ENCODE peak calls at places on chromosomes 6 and 20, in eight cellular contexts. One of them, this sample, is unnamed.
A peak's percentile ranks its signal among the peaks of the same experiment; 100 is the strongest.

GRCh38 chr6:132198040-132198439 is 203.2 kb downstream of the MOXD1 start:
- DNase-seq in body of pancreas: no peak
- DNase-seq in HepG2: no peak
- DNase-seq in esophagus squamous epithelium: no peak
- DNase-seq in Peyer's patch: no peak
- DNase-seq in prostate gland: no peak
- DNase-seq in right lobe of liver: no peak
- DNase-seq in transverse colon: no peak
- DNase-seq in this sample: no peak

GRCh38 chr6:40258531-40258930 is 324.3 kb upstream of the MOCS1 start:
- DNase-seq in HepG2: no peak
- DNase-seq in prostate gland: no peak
- DNase-seq in Peyer's patch: no peak
- DNase-seq in right lobe of liver: no peak
- DNase-seq in transverse colon: no peak
- DNase-seq in esophagus squamous epithelium: no peak
- DNase-seq in body of pancreas: no peak
- DNase-seq in this sample: no peak

GRCh38 chr6:132021552-132022375 is 70.6 kb upstream of the CCN2 start:
- DNase-seq in esophagus squamous epithelium: no peak
- DNase-seq in Peyer's patch: no peak
- DNase-seq in transverse colon: no peak
- DNase-seq in HepG2: peak; percentile 96
- DNase-seq in prostate gland: no peak
- DNase-seq in right lobe of liver: no peak
- DNase-seq in body of pancreas: no peak
- DNase-seq in this sample: no peak

GRCh38 chr6:22904413-22904812 is 335.0 kb downstream of the HDGFL1 start:
- DNase-seq in prostate gland: no peak
- DNase-seq in HepG2: no peak
- DNase-seq in right lobe of liver: no peak
- DNase-seq in Peyer's patch: no peak
- DNase-seq in transverse colon: no peak
- DNase-seq in body of pancreas: peak; percentile 11
- DNase-seq in esophagus squamous epithelium: no peak
- DNase-seq in this sample: no peak

GRCh38 chr20:37160683-37161082 is 18.4 kb upstream of the RPN2 start:
- DNase-seq in HepG2: no peak
- DNase-seq in Peyer's patch: no peak
- DNase-seq in prostate gland: no peak
- DNase-seq in right lobe of liver: no peak
- DNase-seq in esophagus squamous epithelium: no peak
- DNase-seq in body of pancreas: no peak
- DNase-seq in transverse colon: no peak
- DNase-seq in this sample: no peak

GRCh38 chr6:36595168-36595818 is 1.1 kb downstream of the SRSF3 start:
- DNase-seq in Peyer's patch: peak; percentile 56
- DNase-seq in right lobe of liver: peak; percentile 39
- DNase-seq in prostate gland: peak; percentile 60
- DNase-seq in HepG2: peak; percentile 52
- DNase-seq in esophagus squamous epithelium: no peak
- DNase-seq in transverse colon: no peak
- DNase-seq in body of pancreas: peak; percentile 61
- DNase-seq in this sample: no peak

GRCh38 chr20:58306421-58307261 is 2.9 kb upstream of the RAB22A start:
- DNase-seq in right lobe of liver: peak; percentile 60
- DNase-seq in prostate gland: no peak
- DNase-seq in HepG2: peak; percentile 37
- DNase-seq in esophagus squamous epithelium: no peak
- DNase-seq in body of pancreas: peak; percentile 24
- DNase-seq in Peyer's patch: peak; percentile 60
- DNase-seq in transverse colon: peak; percentile 46
- DNase-seq in this sample: no peak

GRCh38 chr20:47356526-47357295 is at the start of gene ZMYND8:
- DNase-seq in Peyer's patch: peak; percentile 91
- DNase-seq in transverse colon: peak; percentile 95
- DNase-seq in prostate gland: peak; percentile 94
- DNase-seq in esophagus squamous epithelium: peak; percentile 49
- DNase-seq in body of pancreas: peak; percentile 87
- DNase-seq in right lobe of liver: peak; percentile 86
- DNase-seq in HepG2: peak; percentile 99
- DNase-seq in this sample: peak; percentile 98

GRCh38 chr6:23081701-23082100 is 512.3 kb downstream of the HDGFL1 start:
- DNase-seq in transverse colon: no peak
- DNase-seq in prostate gland: no peak
- DNase-seq in body of pancreas: no peak
- DNase-seq in esophagus squamous epithelium: no peak
- DNase-seq in right lobe of liver: no peak
- DNase-seq in HepG2: no peak
- DNase-seq in Peyer's patch: no peak
- DNase-seq in this sample: no peak

GRCh38 chr6:140441256-140441655 is 1066.8 kb upstream of the CITED2 start:
- DNase-seq in HepG2: peak; percentile 46
- DNase-seq in transverse colon: peak; percentile 41
- DNase-seq in prostate gland: peak; percentile 32
- DNase-seq in right lobe of liver: peak; percentile 64
- DNase-seq in body of pancreas: peak; percentile 56
- DNase-seq in Peyer's patch: no peak
- DNase-seq in esophagus squamous epithelium: no peak
- DNase-seq in this sample: no peak

GRCh38 chr6:3195695-3196497 is 31.6 kb downstream of the TUBB2B start:
- DNase-seq in esophagus squamous epithelium: no peak
- DNase-seq in prostate gland: no peak
- DNase-seq in right lobe of liver: no peak
- DNase-seq in transverse colon: no peak
- DNase-seq in HepG2: peak; percentile 90
- DNase-seq in body of pancreas: peak; percentile 38
- DNase-seq in Peyer's patch: no peak
- DNase-seq in this sample: no peak

GRCh38 chr6:28807682-28808280 is 116.0 kb downstream of the TRIM27 start:
- DNase-seq in HepG2: peak; percentile 81
- DNase-seq in right lobe of liver: no peak
- DNase-seq in Peyer's patch: no peak
- DNase-seq in body of pancreas: no peak
- DNase-seq in transverse colon: no peak
- DNase-seq in prostate gland: no peak
- DNase-seq in esophagus squamous epithelium: no peak
- DNase-seq in this sample: no peak

GRCh38 chr20:36523341-36523740 is 18.0 kb upstream of the MYL9 start:
- DNase-seq in transverse colon: no peak
- DNase-seq in HepG2: no peak
- DNase-seq in Peyer's patch: no peak
- DNase-seq in esophagus squamous epithelium: no peak
- DNase-seq in body of pancreas: no peak
- DNase-seq in prostate gland: no peak
- DNase-seq in right lobe of liver: no peak
- DNase-seq in this sample: no peak

GRCh38 chr6:13916230-13916944 is 8.4 kb upstream of the RNF182 start:
- DNase-seq in esophagus squamous epithelium: no peak
- DNase-seq in transverse colon: no peak
- DNase-seq in right lobe of liver: no peak
- DNase-seq in prostate gland: no peak
- DNase-seq in Peyer's patch: no peak
- DNase-seq in HepG2: no peak
- DNase-seq in body of pancreas: peak; percentile 37
- DNase-seq in this sample: no peak

GRCh38 chr6:158647501-158647900 is 2.4 kb upstream of the SYTL3 start:
- DNase-seq in right lobe of liver: no peak
- DNase-seq in esophagus squamous epithelium: no peak
- DNase-seq in transverse colon: no peak
- DNase-seq in HepG2: no peak
- DNase-seq in prostate gland: no peak
- DNase-seq in Peyer's patch: peak; percentile 8
- DNase-seq in body of pancreas: no peak
- DNase-seq in this sample: peak; percentile 16

GRCh38 chr20:64110411-64111068 is 3.2 kb upstream of the NPBWR2 start:
- DNase-seq in body of pancreas: peak; percentile 3
- DNase-seq in esophagus squamous epithelium: no peak
- DNase-seq in prostate gland: no peak
- DNase-seq in transverse colon: peak; percentile 2
- DNase-seq in right lobe of liver: peak; percentile 40
- DNase-seq in HepG2: no peak
- DNase-seq in Peyer's patch: peak; percentile 15
- DNase-seq in this sample: no peak

DNA sequence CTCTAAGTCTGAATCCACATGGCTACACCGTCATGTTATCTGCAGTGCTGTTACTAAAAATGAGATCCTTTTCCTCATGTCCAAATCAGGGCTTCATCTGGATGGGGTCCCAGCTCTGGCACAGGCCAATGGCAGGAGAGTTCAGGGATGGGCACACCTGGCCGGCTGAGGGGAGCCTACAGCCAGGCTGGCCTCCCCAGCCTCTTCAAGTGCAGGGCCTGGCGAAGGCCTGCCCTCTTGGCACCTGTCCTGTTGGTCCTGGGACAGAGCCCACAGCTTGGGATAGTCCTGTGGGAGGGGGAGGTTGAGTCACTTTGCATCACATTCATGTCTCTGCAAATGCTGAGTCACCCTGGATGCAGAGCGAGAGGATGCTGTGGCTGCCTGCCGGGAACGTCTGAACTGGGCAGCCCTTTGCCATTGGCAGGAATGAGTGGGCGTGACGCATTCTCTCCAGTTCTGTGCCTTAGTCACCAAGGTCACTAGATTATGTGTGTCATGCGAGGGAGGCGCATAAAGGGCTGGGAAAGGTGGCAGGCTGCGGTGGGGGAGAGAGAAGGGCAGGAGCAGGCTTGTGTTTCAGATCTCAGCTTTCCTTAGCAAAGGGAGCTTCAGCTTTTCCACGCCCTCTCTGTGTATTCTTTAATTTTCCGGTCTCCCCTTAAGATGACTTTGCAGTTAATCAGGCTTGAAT is 223.2 kb upstream of the ECI2 start:
- DNase-seq in HepG2: peak; percentile 88
- DNase-seq in transverse colon: peak; percentile 88
- DNase-seq in Peyer's patch: peak; percentile 32
- DNase-seq in right lobe of liver: peak; percentile 82
- DNase-seq in prostate gland: peak; percentile 74
- DNase-seq in body of pancreas: peak; percentile 89
- DNase-seq in esophagus squamous epithelium: peak; percentile 16
- DNase-seq in this sample: peak; percentile 98
- TF ChIP-seq POLR2A in HepG2: no peak
- TF ChIP-seq POLR2A in transverse colon: peak; percentile 23
- TF ChIP-seq POLR2A in Peyer's patch: no peak
- TF ChIP-seq POLR2A in right lobe of liver: no peak
- TF ChIP-seq POLR2A in prostate gland: no peak
- TF ChIP-seq POLR2A in body of pancreas: no peak
- TF ChIP-seq POLR2A in esophagus squamous epithelium: no peak
- TF ChIP-seq POLR2A in this sample: no peak

DNA sequence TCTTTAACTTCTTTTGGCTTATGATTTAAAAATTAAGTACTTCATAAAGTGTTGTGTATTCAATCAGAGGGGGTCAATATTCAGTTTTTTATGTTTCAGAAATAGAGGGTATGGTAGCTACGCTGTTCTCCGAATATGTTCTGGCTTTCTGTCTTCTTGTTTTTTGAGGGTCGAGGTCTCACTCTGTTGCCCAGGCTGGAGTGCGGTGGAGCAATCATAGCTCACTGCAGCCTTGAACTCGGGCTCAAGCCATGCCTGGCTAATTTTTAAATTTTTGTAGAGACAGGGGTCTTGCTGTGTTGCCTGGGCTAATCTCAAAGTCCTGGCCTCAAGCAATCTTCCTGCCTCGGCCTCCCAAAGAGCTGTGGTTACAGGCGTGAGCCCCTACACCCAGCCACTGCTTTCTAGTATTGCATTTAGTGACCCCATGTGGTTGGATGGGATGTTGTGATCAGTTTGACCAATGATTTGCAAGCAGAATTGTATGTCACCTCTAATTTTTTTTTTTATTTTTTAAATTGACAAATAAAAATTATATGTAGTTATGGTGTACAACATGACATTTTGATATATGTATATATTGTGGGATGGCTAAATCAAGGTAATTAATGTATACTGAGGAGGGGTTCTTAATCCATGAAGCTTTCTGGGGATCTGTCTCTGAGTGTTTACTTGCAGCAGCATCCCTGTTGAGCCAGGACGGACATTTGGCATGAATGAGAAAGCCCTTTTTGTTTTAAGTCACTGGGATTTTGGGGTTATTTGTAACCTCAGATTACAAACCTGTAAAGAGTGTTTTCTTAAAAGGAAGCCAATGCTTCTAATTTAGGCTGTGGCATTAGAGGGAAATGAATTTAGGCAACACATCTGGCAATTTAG is 38.5 kb upstream of the DEK start:
- DNase-seq in transverse colon: no peak
- DNase-seq in body of pancreas: no peak
- DNase-seq in right lobe of liver: no peak
- DNase-seq in HepG2: peak; percentile 48
- DNase-seq in esophagus squamous epithelium: no peak
- DNase-seq in prostate gland: no peak
- DNase-seq in Peyer's patch: no peak
- DNase-seq in this sample: no peak
- TF ChIP-seq CTCF in transverse colon: no peak
- TF ChIP-seq CTCF in body of pancreas: no peak
- TF ChIP-seq CTCF in right lobe of liver: peak; percentile 16
- TF ChIP-seq CTCF in HepG2: peak; percentile 66
- TF ChIP-seq CTCF in esophagus squamous epithelium: no peak
- TF ChIP-seq CTCF in prostate gland: peak; percentile 17
- TF ChIP-seq CTCF in Peyer's patch: no peak
- TF ChIP-seq CTCF in this sample: no peak

GRCh38 chr20:49282584-49283171 is 4.8 kb upstream of the ZNFX1 start:
- DNase-seq in esophagus squamous epithelium: no peak
- DNase-seq in prostate gland: no peak
- DNase-seq in Peyer's patch: no peak
- DNase-seq in transverse colon: no peak
- DNase-seq in right lobe of liver: no peak
- DNase-seq in HepG2: no peak
- DNase-seq in body of pancreas: no peak
- DNase-seq in this sample: no peak
- TF ChIP-seq POLR2A in esophagus squamous epithelium: no peak
- TF ChIP-seq POLR2A in prostate gland: no peak
- TF ChIP-seq POLR2A in Peyer's patch: no peak
- TF ChIP-seq POLR2A in transverse colon: no peak
- TF ChIP-seq POLR2A in right lobe of liver: no peak
- TF ChIP-seq POLR2A in HepG2: peak; percentile 70
- TF ChIP-seq POLR2A in body of pancreas: no peak
- TF ChIP-seq POLR2A in this sample: no peak

DNA sequence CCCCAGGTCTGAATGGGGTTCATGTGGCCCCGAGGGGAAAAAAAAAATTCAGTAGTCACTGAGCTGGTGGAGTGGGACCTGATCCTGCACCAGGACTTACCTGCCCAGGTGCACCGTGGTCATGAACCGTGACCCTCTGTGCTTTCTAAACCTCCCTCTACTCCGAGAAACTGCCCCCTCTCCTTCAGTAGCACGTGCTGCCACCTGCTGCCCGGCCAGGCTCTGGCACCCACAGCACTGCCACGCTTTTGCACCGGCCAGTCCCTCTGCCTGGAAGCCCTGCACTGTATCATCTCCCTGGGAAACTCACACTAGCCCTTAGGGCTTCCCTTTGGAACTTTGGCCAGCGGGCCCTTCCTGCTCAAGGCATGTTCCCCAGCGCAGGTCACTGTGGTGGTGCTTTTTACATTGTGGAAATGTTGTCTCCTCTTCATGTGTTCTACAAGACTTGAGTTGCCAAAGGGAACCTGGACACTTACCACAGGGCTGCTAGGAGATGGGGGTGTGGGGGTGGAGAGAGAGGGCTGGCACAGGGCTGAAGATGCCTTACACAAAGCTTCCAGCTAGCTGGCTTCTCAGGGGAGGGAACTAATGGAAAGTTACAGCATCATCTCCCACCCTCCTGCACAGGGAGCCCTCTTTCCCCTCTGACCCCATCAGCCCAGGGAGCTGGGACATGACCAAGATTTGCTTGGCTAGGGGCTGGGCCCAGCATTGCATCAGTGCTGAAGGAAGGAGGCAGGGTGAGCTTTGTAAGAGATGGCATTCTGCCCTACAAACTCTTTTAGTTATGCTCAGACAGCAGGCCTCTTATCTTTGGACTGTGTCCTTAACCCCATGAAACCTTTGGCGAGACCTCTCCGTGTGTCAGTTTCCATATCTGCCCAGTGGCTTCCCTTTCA is 2.5 kb upstream of the PTPRT start:
- DNase-seq in prostate gland: no peak
- DNase-seq in body of pancreas: peak; percentile 45
- DNase-seq in transverse colon: no peak
- DNase-seq in right lobe of liver: peak; percentile 59
- DNase-seq in Peyer's patch: no peak
- DNase-seq in esophagus squamous epithelium: no peak
- DNase-seq in HepG2: peak; percentile 16
- DNase-seq in this sample: no peak
- TF ChIP-seq CTCF in prostate gland: no peak
- TF ChIP-seq CTCF in body of pancreas: peak; percentile 48
- TF ChIP-seq CTCF in transverse colon: peak; percentile 14
- TF ChIP-seq CTCF in right lobe of liver: peak; percentile 54
- TF ChIP-seq CTCF in Peyer's patch: no peak
- TF ChIP-seq CTCF in esophagus squamous epithelium: no peak
- TF ChIP-seq CTCF in HepG2: peak; percentile 80
- TF ChIP-seq CTCF in this sample: no peak

This sample was measured in vagina.